ENCODE peak calls at places on chromosomes 3 and 15, in four cellular contexts. L is brain microvascular endothelial cell, R is uterus, Z is IMR-90. S is an unnamed sample.

GRCh38 chr15:70429323-70429722 is 331.6 kb upstream of the TLE3 start:
- DNase-seq in R (no peak), L (no peak), Z (no peak), S (no peak)

GRCh38 chr3:121979734-121980449 is 42.2 kb downstream of the ILDR1 start:
- DNase-seq in Z (no peak), R (no peak), L (no peak), S (peak; percentile 56)

GRCh38 chr3:146524961-146525360 is 19.4 kb downstream of the PLSCR1 start:
- DNase-seq in Z (no peak), L (no peak), R (no peak), S (no peak)

GRCh38 chr3:195394700-195395099 is 48.1 kb downstream of the ACAP2 start:
- DNase-seq in L (peak; percentile 11), Z (peak; percentile 49), R (no peak), S (no peak)

GRCh38 chr3:129481783-129482332 is 41.8 kb downstream of the IFT122 start:
- DNase-seq in L (peak; percentile 5), R (peak; percentile 65), Z (no peak), S (peak; percentile 15)

GRCh38 chr3:196533260-196533681 is 18.1 kb upstream of the SMCO1 start:
- DNase-seq in Z (no peak), L (peak; percentile 56), R (no peak), S (no peak)

GRCh38 chr15:32042269-32042996 is 12.1 kb downstream of the CHRNA7 start:
- DNase-seq in Z (no peak), L (no peak), R (no peak), S (peak; percentile 34)

GRCh38 chr3:88059380-88060160 is 515 bp downstream of the ZNF654 start:
- DNase-seq in L (no peak), Z (no peak), R (peak; percentile 24), S (peak; percentile 13)

GRCh38 chr3:151974067-151974466 is 100.6 kb downstream of the SUCNR1 start:
- DNase-seq in R (no peak), Z (peak; percentile 36), L (peak; percentile 71), S (no peak)

GRCh38 chr3:100455841-100456550 is 36.4 kb upstream of the TMEM45A start:
- DNase-seq in Z (no peak), R (no peak), L (no peak), S (no peak)

GRCh38 chr3:127822836-127823589 is 698 bp upstream of the MGLL start:
- DNase-seq in Z (peak; percentile 33), L (no peak), R (peak; percentile 43), S (no peak)

GRCh38 chr3:110521019-110521418 is 550.6 kb upstream of the NECTIN3 start:
- DNase-seq in L (peak; percentile 95), Z (peak; percentile 98), R (no peak), S (peak; percentile 62)

GRCh38 chr3:28574036-28574435 is 225.4 kb upstream of the AZI2 start:
- DNase-seq in L (no peak), Z (no peak), R (no peak), S (no peak)

GRCh38 chr3:150975096-150975991 is 2.8 kb upstream of the CLRN1 start:
- DNase-seq in L (no peak), Z (no peak), R (no peak), S (no peak)

GRCh38 chr3:104696470-104696869 is 670.2 kb upstream of the ALCAM start:
- DNase-seq in R (no peak), Z (no peak), L (no peak), S (no peak)

GRCh38 chr3:13657660-13658435 is 108.9 kb downstream of the FBLN2 start:
- DNase-seq in L (peak; percentile 8), R (peak; percentile 35), Z (peak; percentile 22), S (peak; percentile 75)

GRCh38 chr3:139325551-139325950 is 18.3 kb upstream of the MRPS22 start:
- DNase-seq in Z (no peak), L (no peak), R (no peak), S (no peak)

GRCh38 chr3:150147776-150148175 is 177.1 kb upstream of the PFN2 start:
- DNase-seq in L (peak; percentile 78), R (no peak), Z (peak; percentile 89), S (no peak)

GRCh38 chr3:172717493-172718088 is 6.7 kb upstream of the NCEH1 start:
- DNase-seq in R (no peak), L (no peak), Z (no peak), S (no peak)

GRCh38 chr3:13536832-13537231 is 12.1 kb upstream of the FBLN2 start:
- DNase-seq in L (no peak), R (no peak), Z (no peak), S (no peak)

GRCh38 chr15:64107337-64107736 is 11.6 kb downstream of the SNX1 start:
- DNase-seq in R (no peak), L (no peak), Z (no peak), S (no peak)

GRCh38 chr15:59150185-59150584 is 45.2 kb downstream of the CCNB2 start:
- DNase-seq in L (no peak), Z (no peak), R (no peak), S (no peak)

GRCh38 chr15:59143281-59143680 is 38.3 kb downstream of the CCNB2 start:
- DNase-seq in Z (no peak), R (no peak), L (no peak), S (no peak)

GRCh38 chr15:59148160-59148810 is 43.3 kb downstream of the CCNB2 start:
- DNase-seq in R (no peak), Z (peak; percentile 49), L (no peak), S (no peak)

GRCh38 chr15:59152694-59153450 is 47.9 kb downstream of the CCNB2 start:
- DNase-seq in R (no peak), L (no peak), Z (no peak), S (no peak)

GRCh38 chr15:59147666-59148065 is 42.7 kb downstream of the CCNB2 start:
- DNase-seq in R (no peak), L (no peak), Z (no peak), S (no peak)
- H3K27ac ChIP-seq in R (no peak overlapping the region), L (no peak overlapping the region), Z (no peak overlapping the region), S (peak overlapping the region; percentile 14)

GRCh38 chr15:56017920-56018319 is 24.5 kb upstream of the NEDD4 start:
- DNase-seq in L (no peak), R (no peak), Z (no peak), S (no peak)
- TF ChIP-seq CTCF in L (peak; percentile 21), R (no peak), Z (peak; percentile 2), S (no peak)

DNA sequence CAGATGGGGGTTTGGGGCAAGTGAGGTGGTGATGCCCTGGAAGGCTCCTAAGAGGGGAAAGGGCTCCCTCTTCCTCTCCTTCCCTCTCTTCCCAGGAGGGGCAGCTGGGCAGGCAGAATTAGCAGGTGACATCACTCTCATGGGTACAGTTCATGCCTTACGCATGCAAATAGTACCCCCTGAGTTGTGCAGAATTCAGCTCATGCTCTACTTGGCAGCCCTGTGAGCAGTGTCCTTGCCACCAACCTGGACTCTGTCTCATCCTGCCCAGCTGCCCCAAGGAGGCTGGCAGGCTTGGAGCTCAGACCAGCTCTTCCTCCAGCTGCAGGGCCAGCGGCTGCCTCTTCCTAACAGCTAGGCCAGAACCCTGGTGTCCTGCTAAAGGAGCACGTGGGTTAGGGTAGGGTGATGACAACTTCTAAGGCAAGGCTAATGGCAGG is 3.3 kb downstream of the CHAC1 start:
- DNase-seq in R (no peak), L (no peak), Z (no peak), S (no peak)
- H3K27ac ChIP-seq in R (no peak overlapping the region), L (no peak overlapping the region), Z (no peak overlapping the region), S (peak overlapping the region; percentile 46)

DNA sequence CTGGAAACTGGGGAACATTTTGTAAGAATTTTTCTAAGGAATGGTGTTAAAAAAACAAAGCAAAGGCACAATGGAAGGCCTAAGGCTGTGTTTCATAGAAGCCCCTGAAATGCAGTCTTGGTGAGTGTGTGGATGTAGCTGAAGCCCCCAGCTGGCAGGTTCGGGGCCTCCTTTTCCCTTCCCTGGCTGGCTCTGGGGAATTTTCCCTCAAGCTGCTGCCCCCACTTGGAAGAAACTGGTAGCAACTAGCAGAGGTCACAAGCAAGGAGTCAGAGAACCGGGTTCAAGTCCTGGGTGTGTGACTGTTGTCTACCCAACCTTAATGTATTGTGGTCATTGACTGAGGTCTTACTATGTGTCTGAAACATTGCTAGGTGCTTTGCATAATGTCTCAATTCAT is 85.3 kb upstream of the MYZAP start:
- DNase-seq in Z (no peak), L (no peak), R (no peak), S (no peak)
- TF ChIP-seq CTCF in Z (no peak), L (peak; percentile 51), R (no peak), S (no peak)

GRCh38 chr15:50881121-50882048 is 27.1 kb upstream of the AP4E1 start:
- DNase-seq in R (no peak), Z (peak; percentile 19), L (no peak), S (no peak)

GRCh38 chr15:50886611-50887350 is 21.7 kb upstream of the AP4E1 start:
- DNase-seq in Z (no peak), L (no peak), R (no peak), S (no peak)

GRCh38 chr15:50883903-50884302 is 24.6 kb upstream of the AP4E1 start:
- DNase-seq in Z (peak; percentile 46), R (no peak), L (peak; percentile 37), S (peak; percentile 29)

GRCh38 chr15:50886139-50886467 is 22.4 kb upstream of the AP4E1 start:
- DNase-seq in Z (no peak), R (no peak), L (no peak), S (no peak)

GRCh38 chr15:50884583-50884982 is 23.9 kb upstream of the AP4E1 start:
- DNase-seq in Z (peak; percentile 61), L (peak; percentile 25), R (no peak), S (peak; percentile 67)
- H3K27ac ChIP-seq in Z (no peak overlapping the region), L (peak overlapping the region; percentile 95), R (peak overlapping the region; percentile 73), S (peak overlapping the region; percentile 97)

GRCh38 chr3:19901918-19902317 is 32.1 kb downstream of the EFHB start:
- DNase-seq in Z (no peak), R (no peak), L (no peak), S (peak; percentile 61)

GRCh38 chr3:19903649-19904048 is 30.4 kb downstream of the EFHB start:
- DNase-seq in L (no peak), Z (no peak), R (no peak), S (no peak)

GRCh38 chr3:19898725-19899124 is 35.3 kb downstream of the EFHB start:
- DNase-seq in Z (peak; percentile 8), L (peak; percentile 1), R (no peak), S (no peak)

GRCh38 chr3:19899264-19899663 is 34.8 kb downstream of the EFHB start:
- DNase-seq in R (no peak), L (no peak), Z (no peak), S (no peak)

DNA sequence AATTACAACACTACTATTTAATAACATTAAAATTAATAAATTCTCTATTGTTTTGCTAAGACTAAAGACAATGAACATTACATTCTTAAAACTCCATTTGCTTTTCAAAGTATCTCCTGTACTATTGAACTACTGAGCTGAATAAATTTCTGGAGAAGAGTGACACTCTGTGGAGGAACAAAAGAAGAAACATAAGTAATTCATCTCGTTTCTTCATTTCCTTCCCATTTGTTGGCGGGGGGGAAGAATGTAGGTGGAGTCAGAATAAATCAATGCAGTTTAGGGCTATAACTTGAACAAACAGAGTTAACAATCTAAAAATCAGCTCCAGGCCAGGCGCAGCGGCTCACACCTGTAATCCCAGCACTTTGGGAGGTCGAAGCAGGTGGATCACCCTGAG is 32.7 kb downstream of the EFHB start:
- DNase-seq in R (no peak), L (no peak), Z (no peak), S (peak; percentile 1)
- TF ChIP-seq CTCF in R (no peak), L (no peak), Z (peak; percentile 22), S (no peak)

S was measured in RWPE1.